ENCODE peak calls at places on chromosomes 7 and 10, in eight cellular contexts. U is sigmoid colon, S is A549, E is stomach, D is uterus, Q is adrenal gland, G is body of pancreas, V is lower leg skin. N is an unnamed sample.

GRCh38 chr7:158245724-158246041 is 341.9 kb downstream of the PTPRN2 start:
- DNase-seq in U (peak), S (no peak), E (peak), D (no peak), Q (peak), G (no peak), V (peak), N (no peak)

GRCh38 chr7:148611692-148612091 is 21.1 kb downstream of the C7orf33 start:
- DNase-seq in U (no peak), S (no peak), E (no peak), D (no peak), Q (no peak), G (no peak), V (no peak), N (no peak)

GRCh38 chr7:157302314-157302711 is 34.5 kb upstream of the DNAJB6 start:
- DNase-seq in U (peak), S (no peak), E (peak), D (no peak), Q (peak), G (no peak), V (peak), N (no peak)

GRCh38 chr10:133520193-133520738 is 6.9 kb upstream of the CYP2E1 start:
- DNase-seq in U (peak), S (peak), E (peak), D (peak), Q (peak), G (peak), V (peak), N (peak)

GRCh38 chr10:131852823-131853609 is 47.8 kb upstream of the PPP2R2D start:
- DNase-seq in U (peak), S (no peak), E (no peak), D (no peak), Q (no peak), G (no peak), V (peak), N (no peak)

GRCh38 chr10:17013131-17013530 is 116.5 kb downstream of the CUBN start:
- DNase-seq in U (no peak), S (no peak), E (no peak), D (no peak), Q (no peak), G (no peak), V (no peak), N (no peak)

GRCh38 chr10:63414481-63415260 is 51.1 kb downstream of the JMJD1C start:
- DNase-seq in U (no peak), S (no peak), E (no peak), D (no peak), Q (no peak), G (no peak), V (no peak), N (no peak)

GRCh38 chr10:25758041-25758457 is 176.0 kb upstream of the MYO3A start:
- DNase-seq in U (no peak), S (peak), E (no peak), D (no peak), Q (peak), G (no peak), V (no peak), N (no peak)

GRCh38 chr7:47763063-47763974 is 181.4 kb upstream of the TNS3 start:
- DNase-seq in U (no peak), S (peak), E (no peak), D (peak), Q (no peak), G (no peak), V (no peak), N (peak)

GRCh38 chr7:107450970-107451369 is 18.9 kb upstream of the GPR22 start:
- DNase-seq in U (no peak), S (no peak), E (no peak), D (no peak), Q (no peak), G (no peak), V (no peak), N (no peak)

GRCh38 chr10:21031232-21031790 is 134.2 kb upstream of the NEBL start:
- DNase-seq in U (no peak), S (no peak), E (no peak), D (no peak), Q (no peak), G (no peak), V (no peak), N (no peak)

GRCh38 chr7:125516194-125516593 is 586.6 kb upstream of the POT1 start:
- DNase-seq in U (no peak), S (no peak), E (no peak), D (no peak), Q (no peak), G (no peak), V (no peak), N (no peak)

GRCh38 chr10:6228010-6228511 is 25.3 kb downstream of the PFKFB3 start:
- DNase-seq in U (no peak), S (no peak), E (no peak), D (peak), Q (no peak), G (no peak), V (no peak), N (no peak)

GRCh38 chr10:24136070-24136469 is 72.9 kb upstream of the KIAA1217 start:
- DNase-seq in U (no peak), S (no peak), E (no peak), D (no peak), Q (no peak), G (no peak), V (no peak), N (no peak)

GRCh38 chr7:115812796-115813195 is 217.8 kb downstream of the TFEC start:
- DNase-seq in U (no peak), S (no peak), E (no peak), D (no peak), Q (no peak), G (no peak), V (no peak), N (no peak)

GRCh38 chr10:88938938-88939337 is 13.6 kb downstream of the ACTA2 start:
- DNase-seq in U (no peak), S (no peak), E (no peak), D (no peak), Q (no peak), G (no peak), V (no peak), N (no peak)

GRCh38 chr10:98364432-98365102 is 50.4 kb downstream of the PYROXD2 start:
- DNase-seq in U (no peak), S (no peak), E (no peak), D (no peak), Q (no peak), G (no peak), V (no peak), N (no peak)

GRCh38 chr10:103847909-103848468 is 7.4 kb downstream of the SH3PXD2A start:
- DNase-seq in U (peak), S (peak), E (no peak), D (no peak), Q (no peak), G (no peak), V (no peak), N (no peak)

GRCh38 chr10:55750458-55750857 is 610.6 kb downstream of the ZWINT start:
- DNase-seq in U (no peak), S (no peak), E (no peak), D (no peak), Q (no peak), G (no peak), V (no peak), N (no peak)

GRCh38 chr7:16004661-16005060 is 318.2 kb upstream of the MEOX2 start:
- DNase-seq in U (no peak), S (no peak), E (no peak), D (no peak), Q (no peak), G (no peak), V (no peak), N (no peak)

GRCh38 chr7:142807855-142808460 is 37.2 kb downstream of the PRSS2 start:
- DNase-seq in U (no peak), S (no peak), E (no peak), D (no peak), Q (no peak), G (no peak), V (no peak), N (no peak)

GRCh38 chr7:44286182-44286617 is 39.2 kb downstream of the CAMK2B start:
- DNase-seq in U (peak), S (no peak), E (peak), D (peak), Q (peak), G (peak), V (peak), N (peak)

GRCh38 chr10:43667317-43667731 is 18.6 kb upstream of the ZNF32 start:
- DNase-seq in U (peak), S (peak), E (no peak), D (no peak), Q (no peak), G (no peak), V (no peak), N (no peak)

GRCh38 chr10:112213836-112214235 is 30.3 kb upstream of the GPAM start:
- DNase-seq in U (no peak), S (no peak), E (no peak), D (no peak), Q (no peak), G (no peak), V (no peak), N (no peak)

GRCh38 chr10:127976701-127977367 is 69.9 kb downstream of the PTPRE start:
- DNase-seq in U (no peak), S (no peak), E (no peak), D (no peak), Q (peak), G (no peak), V (peak), N (peak)

GRCh38 chr10:31000867-31001266 is 30.8 kb downstream of the ZNF438 start:
- DNase-seq in U (no peak), S (no peak), E (no peak), D (no peak), Q (no peak), G (no peak), V (no peak), N (no peak)

GRCh38 chr10:52314007-52314821 is at the start of gene DKK1:
- DNase-seq in U (peak), S (peak), E (peak), D (peak), Q (peak), G (peak), V (peak), N (peak)

GRCh38 chr7:151537818-151538561 is 18.3 kb upstream of the RHEB start:
- DNase-seq in U (peak), S (no peak), E (no peak), D (peak), Q (peak), G (no peak), V (no peak), N (no peak)

GRCh38 chr7:102432476-102433318 is 678 bp upstream of the ORAI2 start:
- DNase-seq in U (no peak), S (no peak), E (no peak), D (no peak), Q (no peak), G (no peak), V (no peak), N (peak)

GRCh38 chr10:103696411-103697145 is 158.8 kb downstream of the SH3PXD2A start:
- DNase-seq in U (peak), S (peak), E (peak), D (peak), Q (peak), G (no peak), V (peak), N (peak)

GRCh38 chr7:100484636-100485114 is 948 bp downstream of the NYAP1 start:
- DNase-seq in U (no peak), S (no peak), E (no peak), D (no peak), Q (no peak), G (no peak), V (no peak), N (no peak)

GRCh38 chr7:27106906-27107250 is 4.4 kb upstream of the HOXA2 start:
- DNase-seq in U (no peak), S (no peak), E (no peak), D (no peak), Q (no peak), G (no peak), V (no peak), N (no peak)
- H3K4me3 ChIP-seq in U (peak), S (no peak), E (peak), D (no peak), Q (peak), G (no peak), V (no peak), N (peak)

GRCh38 chr7:27106181-27106905 is 3.9 kb upstream of the HOXA2 start:
- DNase-seq in U (peak), S (no peak), E (no peak), D (no peak), Q (no peak), G (no peak), V (peak), N (no peak)
- TF ChIP-seq POLR2A in U (no peak), S (no peak), E (no peak), D (no peak), Q (no peak), G (no peak), V (no peak), N (no peak)

GRCh38 chr7:97005764-97006145 is 402 bp downstream of the DLX6 start:
- DNase-seq in U (no peak), S (no peak), E (no peak), D (no peak), Q (no peak), G (no peak), V (no peak), N (no peak)
- H3K4me3 ChIP-seq in U (peak), S (peak), E (peak), D (no peak), Q (peak), G (no peak), V (no peak), N (peak)

GRCh38 chr7:74063223-74063641 is 20.4 kb upstream of the LIMK1 start:
- DNase-seq in U (no peak), S (no peak), E (no peak), D (no peak), Q (no peak), G (no peak), V (no peak), N (peak)

GRCh38 chr7:74064696-74065095 is 18.9 kb upstream of the LIMK1 start:
- DNase-seq in U (no peak), S (no peak), E (no peak), D (no peak), Q (no peak), G (no peak), V (no peak), N (peak)

GRCh38 chr7:74059681-74060588 is 23.7 kb upstream of the LIMK1 start:
- DNase-seq in U (no peak), S (peak), E (peak), D (no peak), Q (no peak), G (peak), V (peak), N (peak)

GRCh38 chr7:74063646-74064045 is 20.0 kb upstream of the LIMK1 start:
- DNase-seq in U (no peak), S (no peak), E (no peak), D (no peak), Q (no peak), G (no peak), V (no peak), N (peak)

DNA sequence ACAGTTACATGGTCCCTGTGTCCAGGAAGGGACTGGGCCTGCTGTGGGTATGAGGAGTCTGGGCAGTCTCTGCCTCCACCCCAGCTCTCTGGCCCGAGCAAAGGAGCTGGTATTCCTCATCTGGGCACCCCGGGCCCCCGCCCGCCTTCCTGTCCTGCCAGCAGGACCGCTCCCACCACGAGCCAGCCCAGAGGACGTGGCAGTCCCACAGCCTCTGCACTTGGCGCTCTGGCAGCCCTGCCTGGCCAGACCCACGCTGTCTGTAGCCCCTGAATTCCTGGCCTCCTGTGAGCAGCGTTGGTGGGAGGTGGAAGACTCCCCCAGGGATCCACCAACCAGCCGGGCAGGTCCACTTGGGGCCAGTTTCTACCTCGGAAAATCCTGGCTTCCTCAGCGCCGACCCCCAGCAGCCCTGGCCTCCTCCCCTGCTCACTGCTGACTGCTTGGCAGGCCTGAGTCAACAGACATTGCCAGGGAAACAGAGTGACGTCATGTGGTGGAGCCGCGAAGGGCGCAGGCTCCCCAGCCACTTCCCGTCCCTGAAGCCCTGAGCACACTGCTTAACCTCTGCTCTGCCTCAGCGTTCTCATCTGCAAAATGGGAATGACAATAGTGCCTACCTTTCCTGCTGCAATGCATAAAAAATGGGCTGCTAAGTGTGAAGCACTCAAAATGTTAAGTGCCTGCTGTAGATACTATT is 21.6 kb upstream of the LIMK1 start:
- DNase-seq in U (peak), S (peak), E (peak), D (peak), Q (peak), G (peak), V (peak), N (peak)
- TF ChIP-seq POLR2A in U (no peak), S (no peak), E (peak), D (peak), Q (peak), G (peak), V (no peak), N (peak)

GRCh38 chr7:96599288-96599936 is 110.2 kb downstream of the SEM1 start:
- DNase-seq in U (no peak), S (no peak), E (no peak), D (no peak), Q (no peak), G (no peak), V (no peak), N (no peak)

GRCh38 chr7:96596120-96596826 is 113.4 kb downstream of the SEM1 start:
- DNase-seq in U (no peak), S (no peak), E (no peak), D (no peak), Q (no peak), G (peak), V (no peak), N (no peak)

GRCh38 chr7:96598421-96598820 is 111.2 kb downstream of the SEM1 start:
- DNase-seq in U (no peak), S (no peak), E (no peak), D (no peak), Q (no peak), G (no peak), V (no peak), N (no peak)
- H3K4me3 ChIP-seq in U (no peak), S (no peak), E (no peak), D (no peak), Q (no peak), G (no peak), V (no peak), N (no peak)

GRCh38 chr10:7818295-7819125 is at the start of gene TAF3:
- DNase-seq in U (peak), S (peak), E (peak), D (peak), Q (peak), G (peak), V (peak), N (peak)
- TF ChIP-seq POLR2A in U (peak), S (peak), E (peak), D (peak), Q (no peak), G (peak), V (no peak), N (peak)

GRCh38 chr10:124172241-124172661 is 78.9 kb upstream of the CHST15 start:
- DNase-seq in U (no peak), S (no peak), E (no peak), D (no peak), Q (peak), G (no peak), V (no peak), N (no peak)
- H3K4me3 ChIP-seq in U (no peak), S (no peak), E (no peak), D (no peak), Q (no peak), G (no peak), V (no peak), N (no peak)

N was measured in Peyer's patch.